ENCODE peak calls at places on chromosomes 1 and 21, in five cellular contexts. One of them, this sample, is unnamed.

GRCh38 chr1:11215018-11216005 is 26.2 kb downstream of the ANGPTL7 start:
- DNase-seq in fibroblast of lung: no peak
- DNase-seq in GM13976: no peak
- DNase-seq in H9: no peak
- DNase-seq in heart right ventricle: no peak
- DNase-seq in this sample: no peak

GRCh38 chr1:21077085-21077484 is 99.6 kb downstream of the EIF4G3 start:
- DNase-seq in heart right ventricle: no peak
- DNase-seq in H9: no peak
- DNase-seq in fibroblast of lung: peak; percentile 46
- DNase-seq in GM13976: no peak
- DNase-seq in this sample: no peak

GRCh38 chr1:18921506-18922251 is 19.3 kb upstream of the ALDH4A1 start:
- DNase-seq in heart right ventricle: peak; percentile 46
- DNase-seq in H9: no peak
- DNase-seq in fibroblast of lung: no peak
- DNase-seq in GM13976: no peak
- DNase-seq in this sample: no peak

GRCh38 chr1:29470087-29470787 is 233.9 kb downstream of the PTPRU start:
- DNase-seq in GM13976: no peak
- DNase-seq in heart right ventricle: no peak
- DNase-seq in H9: peak; percentile 24
- DNase-seq in fibroblast of lung: no peak
- DNase-seq in this sample: no peak

GRCh38 chr1:167239257-167239656 is 18.6 kb downstream of the POU2F1 start:
- DNase-seq in H9: no peak
- DNase-seq in heart right ventricle: no peak
- DNase-seq in fibroblast of lung: no peak
- DNase-seq in GM13976: no peak
- DNase-seq in this sample: no peak

GRCh38 chr21:43193651-43194302 is 25.0 kb downstream of the CRYAA start:
- DNase-seq in H9: peak; percentile 27
- DNase-seq in fibroblast of lung: peak; percentile 87
- DNase-seq in heart right ventricle: peak; percentile 57
- DNase-seq in GM13976: no peak
- DNase-seq in this sample: peak; percentile 12

GRCh38 chr1:154975409-154976205 is 1.1 kb downstream of the CKS1B start:
- DNase-seq in GM13976: peak; percentile 60
- DNase-seq in fibroblast of lung: peak; percentile 54
- DNase-seq in H9: no peak
- DNase-seq in heart right ventricle: peak; percentile 63
- DNase-seq in this sample: no peak

GRCh38 chr1:51906306-51907078 is 28.0 kb upstream of the NRDC start:
- DNase-seq in heart right ventricle: no peak
- DNase-seq in H9: no peak
- DNase-seq in fibroblast of lung: peak; percentile 66
- DNase-seq in GM13976: no peak
- DNase-seq in this sample: no peak

GRCh38 chr1:68347415-68347814 is 102.3 kb downstream of the RPE65 start:
- DNase-seq in fibroblast of lung: no peak
- DNase-seq in H9: no peak
- DNase-seq in heart right ventricle: peak; percentile 17
- DNase-seq in GM13976: peak; percentile 35
- DNase-seq in this sample: no peak

GRCh38 chr1:29827801-29828525 is 591.6 kb downstream of the PTPRU start:
- DNase-seq in heart right ventricle: no peak
- DNase-seq in fibroblast of lung: no peak
- DNase-seq in GM13976: no peak
- DNase-seq in H9: no peak
- DNase-seq in this sample: no peak

GRCh38 chr1:27725374-27726172 is at the start of gene FAM76A:
- DNase-seq in heart right ventricle: peak; percentile 99
- DNase-seq in H9: peak; percentile 99
- DNase-seq in fibroblast of lung: peak; percentile 99
- DNase-seq in GM13976: peak; percentile 100
- DNase-seq in this sample: peak; percentile 94
- TF ChIP-seq CTCF in heart right ventricle: peak; percentile 74
- TF ChIP-seq CTCF in H9: peak; percentile 50
- TF ChIP-seq CTCF in fibroblast of lung: peak; percentile 30
- TF ChIP-seq CTCF in GM13976: peak; percentile 69
- TF ChIP-seq CTCF in this sample: peak; percentile 56

GRCh38 chr1:202203238-202204039 is 9.8 kb downstream of the LGR6 start:
- DNase-seq in heart right ventricle: no peak
- DNase-seq in fibroblast of lung: no peak
- DNase-seq in H9: no peak
- DNase-seq in GM13976: no peak
- DNase-seq in this sample: no peak

GRCh38 chr1:202204065-202204464 is 10.5 kb downstream of the LGR6 start:
- DNase-seq in heart right ventricle: no peak
- DNase-seq in fibroblast of lung: no peak
- DNase-seq in GM13976: no peak
- DNase-seq in H9: no peak
- DNase-seq in this sample: no peak

GRCh38 chr1:202207292-202207691 is 13.7 kb downstream of the LGR6 start:
- DNase-seq in H9: no peak
- DNase-seq in fibroblast of lung: peak; percentile 77
- DNase-seq in GM13976: no peak
- DNase-seq in heart right ventricle: peak; percentile 17
- DNase-seq in this sample: peak; percentile 5

GRCh38 chr1:202208458-202208857 is 14.9 kb downstream of the LGR6 start:
- DNase-seq in heart right ventricle: no peak
- DNase-seq in GM13976: no peak
- DNase-seq in H9: no peak
- DNase-seq in fibroblast of lung: no peak
- DNase-seq in this sample: no peak

GRCh38 chr1:202205523-202206190 is 12.1 kb downstream of the LGR6 start:
- DNase-seq in GM13976: no peak
- DNase-seq in H9: peak; percentile 69
- DNase-seq in heart right ventricle: no peak
- DNase-seq in fibroblast of lung: no peak
- DNase-seq in this sample: no peak
- TF ChIP-seq CTCF in GM13976: no peak
- TF ChIP-seq CTCF in H9: peak; percentile 61
- TF ChIP-seq CTCF in heart right ventricle: no peak
- TF ChIP-seq CTCF in fibroblast of lung: no peak
- TF ChIP-seq CTCF in this sample: no peak

GRCh38 chr1:159835862-159836518 is 9.3 kb downstream of the SLAMF8 start:
- DNase-seq in H9: no peak
- DNase-seq in fibroblast of lung: no peak
- DNase-seq in GM13976: no peak
- DNase-seq in heart right ventricle: no peak
- DNase-seq in this sample: no peak
- TF ChIP-seq CTCF in H9: peak; percentile 45
- TF ChIP-seq CTCF in fibroblast of lung: peak; percentile 25
- TF ChIP-seq CTCF in GM13976: no peak
- TF ChIP-seq CTCF in heart right ventricle: peak; percentile 43
- TF ChIP-seq CTCF in this sample: no peak

GRCh38 chr1:192475970-192476369 is 99.6 kb upstream of the RGS1 start:
- DNase-seq in fibroblast of lung: peak; percentile 13
- DNase-seq in GM13976: no peak
- DNase-seq in H9: no peak
- DNase-seq in heart right ventricle: no peak
- DNase-seq in this sample: no peak

GRCh38 chr1:192476802-192477298 is 98.7 kb upstream of the RGS1 start:
- DNase-seq in fibroblast of lung: peak; percentile 88
- DNase-seq in H9: no peak
- DNase-seq in heart right ventricle: peak; percentile 44
- DNase-seq in GM13976: peak; percentile 10
- DNase-seq in this sample: no peak

GRCh38 chr1:192475329-192475728 is 100.2 kb upstream of the RGS1 start:
- DNase-seq in fibroblast of lung: no peak
- DNase-seq in heart right ventricle: no peak
- DNase-seq in GM13976: no peak
- DNase-seq in H9: no peak
- DNase-seq in this sample: no peak

GRCh38 chr1:192474080-192474683 is 101.4 kb upstream of the RGS1 start:
- DNase-seq in H9: no peak
- DNase-seq in heart right ventricle: peak; percentile 11
- DNase-seq in GM13976: peak; percentile 35
- DNase-seq in fibroblast of lung: no peak
- DNase-seq in this sample: no peak

GRCh38 chr1:192477630-192478029 is 97.9 kb upstream of the RGS1 start:
- DNase-seq in H9: no peak
- DNase-seq in heart right ventricle: no peak
- DNase-seq in fibroblast of lung: peak; percentile 50
- DNase-seq in GM13976: peak; percentile 41
- DNase-seq in this sample: no peak
- TF ChIP-seq CTCF in H9: peak; percentile 62
- TF ChIP-seq CTCF in heart right ventricle: peak; percentile 73
- TF ChIP-seq CTCF in fibroblast of lung: peak; percentile 48
- TF ChIP-seq CTCF in GM13976: peak; percentile 27
- TF ChIP-seq CTCF in this sample: peak; percentile 43

GRCh38 chr1:6282577-6283270 is 21.8 kb upstream of the GPR153 start:
- DNase-seq in fibroblast of lung: no peak
- DNase-seq in GM13976: no peak
- DNase-seq in heart right ventricle: no peak
- DNase-seq in H9: no peak
- DNase-seq in this sample: no peak

GRCh38 chr1:6281511-6282402 is 20.9 kb upstream of the GPR153 start:
- DNase-seq in H9: no peak
- DNase-seq in fibroblast of lung: no peak
- DNase-seq in heart right ventricle: no peak
- DNase-seq in GM13976: no peak
- DNase-seq in this sample: no peak

GRCh38 chr1:6279066-6279465 is 18.2 kb upstream of the GPR153 start:
- DNase-seq in GM13976: no peak
- DNase-seq in H9: no peak
- DNase-seq in heart right ventricle: no peak
- DNase-seq in fibroblast of lung: no peak
- DNase-seq in this sample: no peak

GRCh38 chr1:6279721-6280383 is 19.0 kb upstream of the GPR153 start:
- DNase-seq in heart right ventricle: no peak
- DNase-seq in fibroblast of lung: no peak
- DNase-seq in H9: no peak
- DNase-seq in GM13976: no peak
- DNase-seq in this sample: no peak

DNA sequence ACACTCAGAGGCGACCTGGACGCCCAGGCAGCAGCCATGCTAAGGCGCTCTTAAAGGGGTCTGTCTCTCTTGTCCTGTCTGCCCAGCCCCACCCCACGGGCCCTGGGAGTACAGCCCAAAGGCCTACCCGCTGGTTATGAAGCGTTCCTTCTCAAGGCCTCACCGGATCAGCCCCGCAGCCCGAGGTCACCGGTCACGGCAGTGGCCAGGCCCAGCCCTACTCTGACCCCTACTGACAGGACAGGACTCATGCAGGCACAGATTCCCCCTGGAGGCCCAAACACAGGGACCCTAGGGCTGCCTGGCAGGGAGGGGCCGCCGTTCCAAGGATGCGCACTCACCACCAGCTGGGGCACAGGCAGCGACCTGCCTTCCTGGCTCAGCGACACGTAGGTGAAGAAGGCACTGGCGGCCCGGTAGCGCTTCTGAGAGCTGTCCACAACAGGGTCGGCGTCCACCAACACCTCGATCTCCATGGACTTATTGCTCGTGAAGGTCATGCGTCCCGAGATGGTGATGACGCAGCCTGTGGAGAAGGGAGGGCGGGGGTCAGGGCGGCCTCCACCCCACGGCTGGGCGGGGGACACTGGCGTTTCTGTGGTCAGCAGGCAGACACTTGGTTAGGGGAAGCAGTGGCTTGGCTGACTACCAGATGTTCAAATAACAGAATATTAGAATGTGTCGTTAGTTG is 20.0 kb upstream of the GPR153 start:
- DNase-seq in heart right ventricle: no peak
- DNase-seq in fibroblast of lung: no peak
- DNase-seq in GM13976: no peak
- DNase-seq in H9: peak; percentile 84
- DNase-seq in this sample: no peak
- TF ChIP-seq CTCF in heart right ventricle: peak; percentile 47
- TF ChIP-seq CTCF in fibroblast of lung: peak; percentile 67
- TF ChIP-seq CTCF in GM13976: no peak
- TF ChIP-seq CTCF in H9: peak; percentile 73
- TF ChIP-seq CTCF in this sample: peak; percentile 51

GRCh38 chr21:40841524-40842196 is 5.3 kb downstream of the DSCAM start:
- DNase-seq in heart right ventricle: peak; percentile 47
- DNase-seq in fibroblast of lung: peak; percentile 40
- DNase-seq in GM13976: no peak
- DNase-seq in H9: peak; percentile 81
- DNase-seq in this sample: no peak
- TF ChIP-seq CTCF in heart right ventricle: peak; percentile 50
- TF ChIP-seq CTCF in fibroblast of lung: no peak
- TF ChIP-seq CTCF in GM13976: no peak
- TF ChIP-seq CTCF in H9: peak; percentile 72
- TF ChIP-seq CTCF in this sample: peak; percentile 69

GRCh38 chr1:162023547-162024501 is at the start of gene OLFML2B:
- DNase-seq in H9: peak; percentile 81
- DNase-seq in GM13976: peak; percentile 72
- DNase-seq in fibroblast of lung: peak; percentile 82
- DNase-seq in heart right ventricle: peak; percentile 61
- DNase-seq in this sample: peak; percentile 55
- TF ChIP-seq CTCF in H9: no peak
- TF ChIP-seq CTCF in GM13976: no peak
- TF ChIP-seq CTCF in fibroblast of lung: peak; percentile 57
- TF ChIP-seq CTCF in heart right ventricle: peak; percentile 50
- TF ChIP-seq CTCF in this sample: peak; percentile 51

GRCh38 chr1:156356875-156357534 is 12.0 kb upstream of the RHBG start:
- DNase-seq in H9: peak; percentile 96
- DNase-seq in heart right ventricle: no peak
- DNase-seq in fibroblast of lung: no peak
- DNase-seq in GM13976: peak; percentile 89
- DNase-seq in this sample: no peak

GRCh38 chr1:156356262-156356874 is 12.6 kb upstream of the RHBG start:
- DNase-seq in heart right ventricle: no peak
- DNase-seq in fibroblast of lung: no peak
- DNase-seq in GM13976: no peak
- DNase-seq in H9: no peak
- DNase-seq in this sample: no peak

GRCh38 chr1:156360534-156360933 is 8.5 kb upstream of the RHBG start:
- DNase-seq in heart right ventricle: no peak
- DNase-seq in fibroblast of lung: no peak
- DNase-seq in H9: no peak
- DNase-seq in GM13976: no peak
- DNase-seq in this sample: no peak

GRCh38 chr1:156357977-156358376 is 11.0 kb upstream of the RHBG start:
- DNase-seq in GM13976: no peak
- DNase-seq in fibroblast of lung: no peak
- DNase-seq in H9: no peak
- DNase-seq in heart right ventricle: no peak
- DNase-seq in this sample: no peak

DNA sequence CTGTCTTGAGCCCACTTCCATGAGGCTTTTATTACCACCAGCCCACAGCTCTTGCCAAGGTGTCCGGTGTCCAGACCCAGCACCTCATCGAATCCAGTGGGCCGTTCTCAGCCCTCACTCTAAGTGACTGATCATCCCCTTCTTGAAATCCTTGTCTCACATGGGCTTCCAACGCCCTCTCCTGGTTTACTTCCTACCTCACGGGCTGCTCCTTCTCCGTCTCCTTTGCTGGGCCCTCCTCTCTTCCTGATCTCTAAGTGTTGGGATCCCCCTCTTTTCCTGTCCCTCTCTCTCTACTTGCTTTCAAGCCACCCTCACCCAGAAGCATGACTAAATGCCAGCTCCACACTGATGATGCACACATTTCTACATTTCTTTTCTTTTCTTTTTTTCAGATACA is 9.0 kb upstream of the RHBG start:
- DNase-seq in GM13976: no peak
- DNase-seq in fibroblast of lung: peak; percentile 28
- DNase-seq in H9: peak; percentile 73
- DNase-seq in heart right ventricle: no peak
- DNase-seq in this sample: no peak
- TF ChIP-seq CTCF in GM13976: no peak
- TF ChIP-seq CTCF in fibroblast of lung: peak; percentile 41
- TF ChIP-seq CTCF in H9: peak; percentile 65
- TF ChIP-seq CTCF in heart right ventricle: no peak
- TF ChIP-seq CTCF in this sample: peak; percentile 66

This sample was measured in BJ.